ENCODE peak calls at places on chromosomes 1 and 21, in eight cellular contexts. One of them, this sample, is unnamed.

GRCh38 chr1:89894210-89894668 is 73.4 kb downstream of the LRRC8D start:
- DNase-seq in ELR: peak
- DNase-seq in CD4-positive, alpha-beta T cell: no peak
- DNase-seq in activated T-helper 1 cell treated with Interleukin-2 at 50 U/mL for 16 hours: no peak
- DNase-seq in BE2C: no peak
- DNase-seq in progenitor cell of endocrine pancreas: no peak
- DNase-seq in LoVo: no peak
- DNase-seq in GM03348: peak
- DNase-seq in this sample: no peak

GRCh38 chr1:27656157-27656893 is 15.7 kb downstream of the IFI6 start:
- DNase-seq in activated T-helper 1 cell treated with Interleukin-2 at 50 U/mL for 16 hours: no peak
- DNase-seq in BE2C: no peak
- DNase-seq in CD4-positive, alpha-beta T cell: no peak
- DNase-seq in progenitor cell of endocrine pancreas: no peak
- DNase-seq in GM03348: peak
- DNase-seq in ELR: peak
- DNase-seq in LoVo: no peak
- DNase-seq in this sample: peak

GRCh38 chr1:47387921-47388509 is 28.1 kb upstream of the FOXE3 start:
- DNase-seq in LoVo: no peak
- DNase-seq in ELR: no peak
- DNase-seq in activated T-helper 1 cell treated with Interleukin-2 at 50 U/mL for 16 hours: no peak
- DNase-seq in CD4-positive, alpha-beta T cell: no peak
- DNase-seq in GM03348: peak
- DNase-seq in progenitor cell of endocrine pancreas: no peak
- DNase-seq in BE2C: no peak
- DNase-seq in this sample: no peak

GRCh38 chr1:2194319-2194897 is at the start of gene FAAP20:
- DNase-seq in LoVo: peak
- DNase-seq in ELR: peak
- DNase-seq in activated T-helper 1 cell treated with Interleukin-2 at 50 U/mL for 16 hours: peak
- DNase-seq in progenitor cell of endocrine pancreas: no peak
- DNase-seq in CD4-positive, alpha-beta T cell: peak
- DNase-seq in GM03348: peak
- DNase-seq in BE2C: peak
- DNase-seq in this sample: no peak

GRCh38 chr1:62385923-62386322 is 50.9 kb upstream of the USP1 start:
- DNase-seq in activated T-helper 1 cell treated with Interleukin-2 at 50 U/mL for 16 hours: no peak
- DNase-seq in progenitor cell of endocrine pancreas: no peak
- DNase-seq in BE2C: no peak
- DNase-seq in LoVo: no peak
- DNase-seq in CD4-positive, alpha-beta T cell: no peak
- DNase-seq in ELR: no peak
- DNase-seq in GM03348: no peak
- DNase-seq in this sample: no peak

GRCh38 chr1:8533907-8534306 is 216.0 kb downstream of the SLC45A1 start:
- DNase-seq in progenitor cell of endocrine pancreas: no peak
- DNase-seq in LoVo: no peak
- DNase-seq in activated T-helper 1 cell treated with Interleukin-2 at 50 U/mL for 16 hours: no peak
- DNase-seq in GM03348: no peak
- DNase-seq in CD4-positive, alpha-beta T cell: no peak
- DNase-seq in BE2C: no peak
- DNase-seq in ELR: no peak
- DNase-seq in this sample: no peak

GRCh38 chr1:48251323-48251722 is 28.8 kb downstream of the SLC5A9 start:
- DNase-seq in GM03348: no peak
- DNase-seq in activated T-helper 1 cell treated with Interleukin-2 at 50 U/mL for 16 hours: no peak
- DNase-seq in CD4-positive, alpha-beta T cell: no peak
- DNase-seq in LoVo: no peak
- DNase-seq in BE2C: no peak
- DNase-seq in ELR: no peak
- DNase-seq in progenitor cell of endocrine pancreas: no peak
- DNase-seq in this sample: no peak

GRCh38 chr1:196324345-196324744 is 283.9 kb downstream of the KCNT2 start:
- DNase-seq in GM03348: no peak
- DNase-seq in progenitor cell of endocrine pancreas: no peak
- DNase-seq in activated T-helper 1 cell treated with Interleukin-2 at 50 U/mL for 16 hours: no peak
- DNase-seq in CD4-positive, alpha-beta T cell: no peak
- DNase-seq in LoVo: no peak
- DNase-seq in BE2C: no peak
- DNase-seq in ELR: peak
- DNase-seq in this sample: no peak

GRCh38 chr1:30035522-30036228 is 687.7 kb downstream of the MATN1 start:
- DNase-seq in BE2C: no peak
- DNase-seq in activated T-helper 1 cell treated with Interleukin-2 at 50 U/mL for 16 hours: no peak
- DNase-seq in GM03348: no peak
- DNase-seq in CD4-positive, alpha-beta T cell: no peak
- DNase-seq in LoVo: no peak
- DNase-seq in ELR: no peak
- DNase-seq in progenitor cell of endocrine pancreas: no peak
- DNase-seq in this sample: no peak

GRCh38 chr1:161013104-161013590 is 7.8 kb downstream of the F11R start:
- DNase-seq in ELR: peak
- DNase-seq in activated T-helper 1 cell treated with Interleukin-2 at 50 U/mL for 16 hours: no peak
- DNase-seq in GM03348: no peak
- DNase-seq in LoVo: no peak
- DNase-seq in BE2C: no peak
- DNase-seq in CD4-positive, alpha-beta T cell: no peak
- DNase-seq in progenitor cell of endocrine pancreas: no peak
- DNase-seq in this sample: no peak

GRCh38 chr1:167110586-167110985 is 16.7 kb downstream of the STYXL2 start:
- DNase-seq in activated T-helper 1 cell treated with Interleukin-2 at 50 U/mL for 16 hours: no peak
- DNase-seq in GM03348: no peak
- DNase-seq in ELR: no peak
- DNase-seq in BE2C: no peak
- DNase-seq in progenitor cell of endocrine pancreas: no peak
- DNase-seq in LoVo: no peak
- DNase-seq in CD4-positive, alpha-beta T cell: peak
- DNase-seq in this sample: no peak

GRCh38 chr1:222372221-222372620 is 175.7 kb downstream of the HHIPL2 start:
- DNase-seq in GM03348: peak
- DNase-seq in ELR: peak
- DNase-seq in LoVo: no peak
- DNase-seq in BE2C: no peak
- DNase-seq in progenitor cell of endocrine pancreas: no peak
- DNase-seq in activated T-helper 1 cell treated with Interleukin-2 at 50 U/mL for 16 hours: no peak
- DNase-seq in CD4-positive, alpha-beta T cell: no peak
- DNase-seq in this sample: no peak

GRCh38 chr1:55146781-55147180 is 68.4 kb downstream of the USP24 start:
- DNase-seq in progenitor cell of endocrine pancreas: no peak
- DNase-seq in LoVo: no peak
- DNase-seq in activated T-helper 1 cell treated with Interleukin-2 at 50 U/mL for 16 hours: no peak
- DNase-seq in GM03348: no peak
- DNase-seq in BE2C: peak
- DNase-seq in CD4-positive, alpha-beta T cell: no peak
- DNase-seq in ELR: no peak
- DNase-seq in this sample: no peak

GRCh38 chr1:239976130-239976968 is 115.3 kb upstream of the FMN2 start:
- DNase-seq in GM03348: peak
- DNase-seq in BE2C: peak
- DNase-seq in activated T-helper 1 cell treated with Interleukin-2 at 50 U/mL for 16 hours: no peak
- DNase-seq in LoVo: peak
- DNase-seq in ELR: peak
- DNase-seq in progenitor cell of endocrine pancreas: peak
- DNase-seq in CD4-positive, alpha-beta T cell: peak
- DNase-seq in this sample: no peak

GRCh38 chr1:2888281-2888845 is 86.9 kb upstream of the TTC34 start:
- DNase-seq in LoVo: no peak
- DNase-seq in progenitor cell of endocrine pancreas: no peak
- DNase-seq in GM03348: no peak
- DNase-seq in CD4-positive, alpha-beta T cell: no peak
- DNase-seq in activated T-helper 1 cell treated with Interleukin-2 at 50 U/mL for 16 hours: no peak
- DNase-seq in ELR: no peak
- DNase-seq in BE2C: no peak
- DNase-seq in this sample: no peak

GRCh38 chr1:100631015-100631521 is 88.5 kb upstream of the VCAM1 start:
- DNase-seq in GM03348: peak
- DNase-seq in BE2C: no peak
- DNase-seq in CD4-positive, alpha-beta T cell: no peak
- DNase-seq in progenitor cell of endocrine pancreas: no peak
- DNase-seq in activated T-helper 1 cell treated with Interleukin-2 at 50 U/mL for 16 hours: no peak
- DNase-seq in ELR: peak
- DNase-seq in LoVo: no peak
- DNase-seq in this sample: no peak

GRCh38 chr1:119884700-119885099 is 11.6 kb downstream of the ADAM30 start:
- DNase-seq in progenitor cell of endocrine pancreas: no peak
- DNase-seq in activated T-helper 1 cell treated with Interleukin-2 at 50 U/mL for 16 hours: no peak
- DNase-seq in ELR: no peak
- DNase-seq in BE2C: no peak
- DNase-seq in GM03348: peak
- DNase-seq in CD4-positive, alpha-beta T cell: no peak
- DNase-seq in LoVo: no peak
- DNase-seq in this sample: no peak

GRCh38 chr1:77834771-77835334 is 53.6 kb upstream of the NEXN start:
- DNase-seq in ELR: no peak
- DNase-seq in BE2C: no peak
- DNase-seq in GM03348: peak
- DNase-seq in LoVo: no peak
- DNase-seq in activated T-helper 1 cell treated with Interleukin-2 at 50 U/mL for 16 hours: no peak
- DNase-seq in CD4-positive, alpha-beta T cell: no peak
- DNase-seq in progenitor cell of endocrine pancreas: no peak
- DNase-seq in this sample: no peak

GRCh38 chr1:75475709-75476108 is 135.2 kb downstream of the SLC44A5 start:
- DNase-seq in CD4-positive, alpha-beta T cell: no peak
- DNase-seq in activated T-helper 1 cell treated with Interleukin-2 at 50 U/mL for 16 hours: no peak
- DNase-seq in GM03348: no peak
- DNase-seq in progenitor cell of endocrine pancreas: no peak
- DNase-seq in ELR: no peak
- DNase-seq in LoVo: no peak
- DNase-seq in BE2C: no peak
- DNase-seq in this sample: no peak

GRCh38 chr21:39156024-39156423 is 27.2 kb downstream of the PSMG1 start:
- DNase-seq in BE2C: no peak
- DNase-seq in GM03348: no peak
- DNase-seq in LoVo: no peak
- DNase-seq in activated T-helper 1 cell treated with Interleukin-2 at 50 U/mL for 16 hours: no peak
- DNase-seq in CD4-positive, alpha-beta T cell: no peak
- DNase-seq in progenitor cell of endocrine pancreas: no peak
- DNase-seq in ELR: peak
- DNase-seq in this sample: no peak

GRCh38 chr21:39118604-39119215 is 64.5 kb downstream of the PSMG1 start:
- DNase-seq in CD4-positive, alpha-beta T cell: no peak
- DNase-seq in BE2C: no peak
- DNase-seq in progenitor cell of endocrine pancreas: no peak
- DNase-seq in activated T-helper 1 cell treated with Interleukin-2 at 50 U/mL for 16 hours: no peak
- DNase-seq in LoVo: no peak
- DNase-seq in ELR: no peak
- DNase-seq in GM03348: no peak
- DNase-seq in this sample: no peak